ENCODE peak calls at places on chromosomes 5 and 9, in seven cellular contexts. B is activated naive CD4-positive, alpha-beta T cell treated with anti-CD3 and anti-CD28 coated beads, Interleukin-2, amount 10 ng/mL, durations not matched to agents 7 days and 5 days; E is NCI-H2107; R is KG1; W is stimulated activated CD8-positive, alpha-beta memory T cell treated with anti-CD3 and anti-CD28 coated beads, Interleukin-2, amount 100 ng/mL, for 48 hours; I is OCI-M1; V is uterus. H is an unnamed sample.

GRCh38 chr5:17156463-17156862 is 61.0 kb upstream of the BASP1 start:
- DNase-seq in W (no peak), I (no peak), B (no peak), E (no peak), V (no peak), R (no peak), H (no peak)

GRCh38 chr5:81334304-81335061 is 33.1 kb downstream of the ZCCHC9 start:
- DNase-seq in R (no peak), V (peak; percentile 19), B (no peak), E (no peak), W (no peak), I (peak; percentile 8), H (no peak)

GRCh38 chr9:83537331-83538171 is 650 bp downstream of the FRMD3 start:
- DNase-seq in I (no peak), R (no peak), B (no peak), W (no peak), E (no peak), V (no peak), H (no peak)

GRCh38 chr9:34559616-34560546 is 29.6 kb downstream of the CNTFR start:
- DNase-seq in R (no peak), B (no peak), I (no peak), V (peak; percentile 49), W (no peak), E (no peak), H (no peak)

GRCh38 chr5:155711882-155712281 is 615.1 kb upstream of the SGCD start:
- DNase-seq in V (no peak), B (no peak), W (no peak), E (no peak), R (no peak), I (no peak), H (no peak)

GRCh38 chr9:69857828-69858227 is 37.2 kb downstream of the CFAP95 start:
- DNase-seq in V (no peak), R (no peak), B (no peak), E (no peak), W (no peak), I (no peak), H (no peak)

GRCh38 chr9:100427366-100428263 is 672 bp downstream of the MSANTD3 start:
- DNase-seq in B (peak; percentile 40), W (peak; percentile 14), R (no peak), I (peak; percentile 55), E (peak; percentile 62), V (peak; percentile 47), H (peak; percentile 9)

GRCh38 chr9:1870915-1871314 is 144.2 kb upstream of the SMARCA2 start:
- DNase-seq in V (no peak), W (no peak), I (no peak), B (no peak), E (no peak), R (no peak), H (no peak)

GRCh38 chr5:141808857-141809256 is 69.4 kb downstream of the PCDH1 start:
- DNase-seq in V (no peak), W (no peak), I (no peak), R (no peak), E (no peak), B (no peak), H (no peak)

GRCh38 chr9:137955224-137955570 is 77.6 kb downstream of the CACNA1B start:
- DNase-seq in I (no peak), V (no peak), B (no peak), R (no peak), W (no peak), E (no peak), H (no peak)

GRCh38 chr5:34577267-34577666 is 78.9 kb upstream of the RAI14 start:
- DNase-seq in R (no peak), W (no peak), V (peak; percentile 43), E (no peak), B (no peak), I (peak; percentile 4), H (no peak)

GRCh38 chr9:13128266-13128825 is 151.1 kb downstream of the MPDZ start:
- DNase-seq in B (no peak), W (no peak), I (no peak), R (no peak), V (no peak), E (no peak), H (no peak)

GRCh38 chr5:175247146-175247545 is 196.8 kb downstream of the DRD1 start:
- DNase-seq in E (no peak), V (no peak), R (no peak), I (no peak), B (no peak), W (no peak), H (no peak)

GRCh38 chr5:55592388-55593114 is 57.8 kb upstream of the PLPP1 start:
- DNase-seq in E (no peak), W (no peak), R (no peak), B (no peak), I (no peak), V (no peak), H (no peak)

GRCh38 chr5:9733456-9733855 is 103.3 kb upstream of the TAS2R1 start:
- DNase-seq in I (no peak), R (no peak), E (no peak), W (no peak), V (no peak), B (no peak), H (no peak)

GRCh38 chr5:59791602-59792001 is 101.9 kb downstream of the PDE4D start:
- DNase-seq in V (no peak), B (no peak), W (no peak), I (no peak), R (no peak), E (no peak), H (no peak)

GRCh38 chr9:92327283-92327850 is 1.6 kb downstream of the CENPP start:
- DNase-seq in E (no peak), B (no peak), R (no peak), W (no peak), V (no peak), I (peak; percentile 23), H (no peak)

GRCh38 chr9:76868897-76869296 is 37.0 kb downstream of the PRUNE2 start:
- DNase-seq in E (no peak), B (no peak), R (no peak), W (no peak), I (no peak), V (no peak), H (no peak)

GRCh38 chr5:95446560-95447221 is 55.5 kb downstream of the FAM81B start:
- DNase-seq in E (no peak), B (no peak), R (no peak), W (no peak), V (no peak), I (peak; percentile 36), H (no peak)

GRCh38 chr5:1831677-1832313 is 30.6 kb downstream of the NDUFS6 start:
- DNase-seq in V (no peak), R (no peak), B (no peak), W (no peak), I (no peak), E (no peak), H (no peak)

GRCh38 chr9:137589441-137590122 is 730 bp downstream of the ZMYND19 start:
- DNase-seq in B (peak; percentile 52), E (no peak), V (no peak), I (peak; percentile 16), R (no peak), W (no peak), H (no peak)

GRCh38 chr9:117616436-117616835 is 87.8 kb upstream of the TLR4 start:
- DNase-seq in W (no peak), V (no peak), B (no peak), I (no peak), E (no peak), R (no peak), H (peak; percentile 41)

GRCh38 chr9:105713939-105714331 is 19.6 kb downstream of the TMEM38B start:
- DNase-seq in R (no peak), E (no peak), I (no peak), W (no peak), B (no peak), V (no peak), H (no peak)

GRCh38 chr5:93035194-93035593 is 545.8 kb downstream of the NR2F1-AS1 start:
- DNase-seq in V (no peak), I (no peak), E (no peak), R (no peak), W (no peak), B (no peak), H (no peak)

GRCh38 chr9:128892223-128892892 is 10.4 kb downstream of the LRRC8A start:
- DNase-seq in B (peak; percentile 46), I (no peak), W (no peak), R (no peak), E (no peak), V (peak; percentile 94), H (no peak)

GRCh38 chr5:73792687-73793320 is 166.8 kb downstream of the ARHGEF28 start:
- DNase-seq in B (peak; percentile 77), E (peak; percentile 18), V (peak; percentile 75), W (peak; percentile 54), R (peak; percentile 73), I (peak; percentile 82), H (peak; percentile 34)

GRCh38 chr5:147403659-147404640 is 105.9 kb downstream of the DPYSL3 start:
- DNase-seq in R (no peak), B (no peak), I (no peak), W (no peak), E (no peak), V (peak; percentile 79), H (no peak)

GRCh38 chr9:108103294-108103693 is 613.7 kb upstream of the KLF4 start:
- DNase-seq in I (no peak), B (no peak), E (no peak), R (no peak), V (no peak), W (no peak), H (no peak)

GRCh38 chr9:124079176-124079925 is 67.8 kb downstream of the LHX2 start:
- DNase-seq in B (no peak), W (no peak), I (no peak), E (no peak), R (no peak), V (no peak), H (no peak)

H was measured in NCI-H1930.